ENCODE peak calls at places on chromosomes 16 and 17, in ten cellular contexts. S is ovary, W is gastrocnemius medialis, A is heart left ventricle, L is GM12878, D is spleen, M is stomach, Q is IMR-90, G is prostate gland, R is adrenal gland. C is an unnamed sample. For H3K36me3, the result is how much of the 10 kb centered on the place peaks cover.

GRCh38 chr16:47141773-47142468 is 1.8 kb downstream of the NETO2 start:
- DNase-seq in S (peak), W (peak), A (peak), L (peak), D (peak), M (peak), Q (peak), G (peak), R (peak), C (peak)

GRCh38 chr17:7803981-7804380 is 30.0 kb upstream of the KDM6B start:
- DNase-seq in S (no peak), W (no peak), A (no peak), L (no peak), D (peak), M (peak), Q (no peak), G (peak), R (no peak), C (no peak)

GRCh38 chr16:80733366-80733901 is 71.0 kb downstream of the CDYL2 start:
- DNase-seq in S (no peak), W (no peak), A (no peak), L (no peak), D (no peak), M (no peak), Q (no peak), G (peak), R (no peak), C (no peak)

GRCh38 chr16:51576498-51576897 is 425.4 kb upstream of the SALL1 start:
- DNase-seq in S (no peak), W (no peak), A (no peak), L (no peak), D (no peak), M (no peak), Q (no peak), G (no peak), R (no peak), C (no peak)

GRCh38 chr17:19768046-19768782 is 20.1 kb upstream of the ALDH3A1 start:
- DNase-seq in S (no peak), W (no peak), A (no peak), L (no peak), D (no peak), M (no peak), Q (no peak), G (no peak), R (no peak), C (no peak)

GRCh38 chr16:28597692-28598261 is 927 bp upstream of the SULT1A2 start:
- DNase-seq in S (no peak), W (no peak), A (no peak), L (no peak), D (peak), M (no peak), Q (no peak), G (no peak), R (no peak), C (no peak)

GRCh38 chr16:11585460-11586374 is 1.0 kb downstream of the LITAF start:
- DNase-seq in S (peak), W (peak), A (peak), L (no peak), D (peak), M (peak), Q (peak), G (no peak), R (no peak), C (no peak)

GRCh38 chr17:76527430-76528111 is 9.9 kb downstream of the CYGB start:
- DNase-seq in S (peak), W (peak), A (peak), L (no peak), D (peak), M (peak), Q (peak), G (no peak), R (peak), C (peak)

GRCh38 chr17:10724546-10725195 is 5.2 kb downstream of the TMEM220 start:
- DNase-seq in S (no peak), W (no peak), A (no peak), L (no peak), D (no peak), M (no peak), Q (no peak), G (no peak), R (no peak), C (no peak)

GRCh38 chr16:53305743-53306142 is 128.5 kb upstream of the RBL2 start:
- DNase-seq in S (no peak), W (no peak), A (no peak), L (no peak), D (no peak), M (no peak), Q (no peak), G (no peak), R (no peak), C (no peak)

GRCh38 chr16:56260378-56260987 is 69.2 kb downstream of the GNAO1 start:
- DNase-seq in S (no peak), W (no peak), A (no peak), L (no peak), D (no peak), M (no peak), Q (no peak), G (no peak), R (no peak), C (peak)

GRCh38 chr17:17837380-17837821 is 615 bp upstream of the SREBF1 start:
- DNase-seq in S (peak), W (peak), A (peak), L (no peak), D (no peak), M (no peak), Q (peak), G (no peak), R (peak), C (peak)

GRCh38 chr17:37043201-37043600 is 94.4 kb downstream of the AATF start:
- DNase-seq in S (no peak), W (no peak), A (no peak), L (no peak), D (no peak), M (no peak), Q (peak), G (no peak), R (no peak), C (no peak)

GRCh38 chr17:41589301-41589700 is 2.6 kb upstream of the KRT14 start:
- DNase-seq in S (no peak), W (no peak), A (no peak), L (no peak), D (no peak), M (no peak), Q (no peak), G (no peak), R (no peak), C (peak)

GRCh38 chr16:83949724-83950001 is 3.4 kb upstream of the OSGIN1 start:
- DNase-seq in S (no peak), W (no peak), A (no peak), L (no peak), D (no peak), M (no peak), Q (no peak), G (no peak), R (no peak), C (no peak)

GRCh38 chr16:63135069-63135468 is 1098.8 kb upstream of the CDH8 start:
- DNase-seq in S (no peak), W (no peak), A (no peak), L (no peak), D (no peak), M (no peak), Q (no peak), G (no peak), R (no peak), C (no peak)

GRCh38 chr16:49276646-49277385 is 4.8 kb downstream of the CBLN1 start:
- DNase-seq in S (no peak), W (no peak), A (no peak), L (no peak), D (no peak), M (no peak), Q (no peak), G (no peak), R (no peak), C (no peak)

GRCh38 chr17:29078183-29079045 is 35.5 kb downstream of the PIPOX start:
- DNase-seq in S (no peak), W (peak), A (peak), L (no peak), D (no peak), M (no peak), Q (peak), G (no peak), R (peak), C (no peak)

GRCh38 chr17:71632328-71632727 is 488.5 kb upstream of the SOX9 start:
- DNase-seq in S (no peak), W (no peak), A (no peak), L (no peak), D (no peak), M (no peak), Q (peak), G (no peak), R (no peak), C (no peak)

GRCh38 chr17:27218041-27218440 is 75.9 kb upstream of the WSB1 start:
- DNase-seq in S (no peak), W (no peak), A (no peak), L (no peak), D (no peak), M (no peak), Q (no peak), G (no peak), R (no peak), C (no peak)

GRCh38 chr17:9725575-9725974 is 65.8 kb downstream of the DHRS7C start:
- DNase-seq in S (no peak), W (no peak), A (no peak), L (no peak), D (no peak), M (no peak), Q (no peak), G (peak), R (no peak), C (no peak)

GRCh38 chr17:76681222-76682137 is 29.3 kb downstream of the MXRA7 start:
- DNase-seq in S (peak), W (peak), A (peak), L (no peak), D (peak), M (peak), Q (peak), G (peak), R (peak), C (peak)

GRCh38 chr16:51524555-51525373 is 373.7 kb upstream of the SALL1 start:
- DNase-seq in S (no peak), W (no peak), A (no peak), L (no peak), D (no peak), M (no peak), Q (peak), G (no peak), R (peak), C (no peak)

GRCh38 chr16:77807-78443 is at the start of gene MPG:
- DNase-seq in S (peak), W (peak), A (peak), L (no peak), D (peak), M (peak), Q (peak), G (peak), R (peak), C (peak)

GRCh38 chr16:53433509-53433908 is 762 bp upstream of the RBL2 start:
- DNase-seq in S (no peak), W (no peak), A (no peak), L (no peak), D (no peak), M (no peak), Q (no peak), G (peak), R (no peak), C (no peak)

GRCh38 chr17:74444406-74444805 is 12.5 kb downstream of the GPRC5C start:
- DNase-seq in S (peak), W (peak), A (peak), L (no peak), D (no peak), M (peak), Q (no peak), G (no peak), R (peak), C (peak)

GRCh38 chr17:3848229-3848628 is 2.2 kb upstream of the NCBP3 start:
- DNase-seq in S (no peak), W (no peak), A (no peak), L (no peak), D (peak), M (no peak), Q (no peak), G (no peak), R (no peak), C (no peak)

GRCh38 chr16:4350787-4351659 is at the start of gene PAM16:
- DNase-seq in S (peak), W (peak), A (peak), L (peak), D (peak), M (peak), Q (peak), G (peak), R (peak), C (peak)
- TF ChIP-seq CTCF in S (no peak), W (peak), A (no peak), L (no peak), D (no peak), M (no peak), Q (no peak), G (no peak), R (peak), C (no peak)

DNA sequence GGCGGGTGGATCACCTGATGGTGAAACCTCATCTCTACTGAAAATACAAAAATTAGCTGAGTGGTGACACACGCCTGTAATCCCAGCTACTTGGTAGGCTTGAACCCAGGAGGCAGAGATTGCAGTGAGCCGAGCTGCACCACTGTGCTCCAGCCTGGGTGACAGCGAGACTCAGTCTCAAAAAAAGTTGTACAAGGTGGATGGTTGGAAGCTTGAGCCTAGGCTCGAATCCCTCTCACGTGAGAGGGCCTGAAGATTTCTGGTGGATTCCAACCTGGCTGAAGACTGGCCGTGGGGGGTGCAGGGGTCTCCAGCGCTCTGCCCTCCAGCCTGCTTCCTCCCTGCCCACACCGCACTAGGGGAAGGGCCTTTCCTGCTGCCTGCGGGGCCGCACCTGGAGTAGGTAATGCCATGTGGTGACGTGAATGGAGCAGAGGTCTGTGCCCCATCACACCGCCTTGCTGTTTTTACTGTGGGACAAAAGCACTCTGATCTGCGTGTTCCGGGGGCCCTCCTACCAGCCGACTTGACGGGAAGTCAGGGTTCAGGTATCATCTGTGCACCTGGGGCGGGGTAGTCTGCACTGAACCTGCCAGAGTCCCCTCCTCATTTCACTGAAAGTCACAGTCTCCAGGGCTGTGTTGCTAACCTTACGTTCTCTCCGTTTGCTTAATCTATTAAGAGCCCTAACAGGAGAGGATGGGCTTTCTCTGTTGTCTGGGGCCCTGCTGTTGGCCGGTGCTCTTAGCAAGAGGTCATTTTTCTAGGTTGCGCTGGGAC is 4.2 kb downstream of the RPL13 start:
- DNase-seq in S (no peak), W (no peak), A (no peak), L (no peak), D (no peak), M (no peak), Q (no peak), G (no peak), R (no peak), C (no peak)
- TF ChIP-seq POLR2A in S (no peak), W (no peak), A (no peak), L (peak), D (no peak), M (no peak), Q (no peak), G (no peak), R (no peak), C (no peak)

GRCh38 chr17:63701477-63702222 is 1.7 kb upstream of the LIMD2 start:
- DNase-seq in S (no peak), W (no peak), A (no peak), L (no peak), D (peak), M (peak), Q (no peak), G (no peak), R (no peak), C (no peak)

GRCh38 chr17:63700528-63701441 is 860 bp upstream of the LIMD2 start:
- DNase-seq in S (peak), W (no peak), A (peak), L (no peak), D (peak), M (peak), Q (peak), G (no peak), R (peak), C (peak)

GRCh38 chr17:63702616-63703015 is 2.7 kb upstream of the LIMD2 start:
- DNase-seq in S (no peak), W (no peak), A (no peak), L (no peak), D (no peak), M (no peak), Q (no peak), G (no peak), R (no peak), C (no peak)

GRCh38 chr17:63703029-63703428 is 3.1 kb upstream of the LIMD2 start:
- DNase-seq in S (no peak), W (no peak), A (no peak), L (no peak), D (no peak), M (no peak), Q (no peak), G (no peak), R (no peak), C (no peak)

GRCh38 chr17:63702223-63702577 is 2.3 kb upstream of the LIMD2 start:
- DNase-seq in S (no peak), W (no peak), A (no peak), L (no peak), D (peak), M (peak), Q (no peak), G (no peak), R (no peak), C (no peak)
- H3K36me3 ChIP-seq in S (under half), W (under half), A (under half), L (under half), D (half or more), M (under half), Q (under half), G (under half), R (under half), C (under half)

GRCh38 chr16:8798174-8798527 is 512 bp downstream of the PMM2 start:
- DNase-seq in S (no peak), W (no peak), A (no peak), L (no peak), D (no peak), M (no peak), Q (peak), G (no peak), R (no peak), C (no peak)

GRCh38 chr16:8796469-8797363 is 723 bp downstream of the TMEM186 start:
- DNase-seq in S (no peak), W (no peak), A (no peak), L (no peak), D (no peak), M (no peak), Q (no peak), G (no peak), R (no peak), C (no peak)

GRCh38 chr16:8795818-8796217 is 1.6 kb downstream of the TMEM186 start:
- DNase-seq in S (no peak), W (no peak), A (no peak), L (no peak), D (no peak), M (no peak), Q (no peak), G (no peak), R (no peak), C (no peak)

GRCh38 chr16:8798535-8799157 is 1.0 kb downstream of the PMM2 start:
- DNase-seq in S (no peak), W (no peak), A (no peak), L (no peak), D (no peak), M (no peak), Q (no peak), G (no peak), R (no peak), C (no peak)

DNA sequence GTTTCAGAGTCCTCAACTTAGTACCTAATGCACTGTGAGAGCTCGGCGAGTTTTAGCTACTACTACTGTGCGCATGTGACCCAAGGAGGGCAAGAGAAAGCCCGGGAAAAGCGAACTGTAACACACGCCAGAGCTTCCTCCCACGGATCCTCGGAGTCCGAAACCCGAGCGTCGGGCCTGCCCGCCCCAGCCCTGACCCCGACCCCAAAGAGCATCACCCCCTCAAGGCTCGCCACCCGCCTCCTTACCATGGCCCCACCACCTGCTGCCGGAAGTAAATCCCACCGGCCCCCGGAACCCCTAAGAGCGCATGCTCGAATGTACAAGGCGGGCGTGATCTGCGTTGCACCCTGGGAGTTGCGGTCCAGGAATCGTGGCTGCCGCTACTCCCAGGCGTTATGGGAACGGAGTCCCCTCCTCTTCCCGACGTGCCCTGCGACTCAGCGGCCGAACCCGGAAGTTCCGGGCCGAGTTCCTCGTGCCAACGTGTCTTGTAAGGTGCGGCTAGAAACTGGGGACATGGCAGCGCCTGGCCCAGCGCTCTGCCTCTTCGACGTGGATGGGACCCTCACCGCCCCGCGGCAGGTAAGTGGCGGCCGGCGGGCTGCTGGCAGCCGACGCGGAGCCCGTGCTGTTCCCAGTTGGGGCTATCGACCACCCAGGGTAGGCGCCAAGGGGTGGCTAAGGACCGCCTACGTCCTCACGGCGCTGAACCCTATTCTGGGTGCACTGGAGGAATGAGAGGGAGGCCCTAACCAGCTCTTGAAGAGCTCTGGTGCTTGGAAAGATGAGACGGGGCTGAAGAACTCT is at the start of the genes PMM2 and TMEM186:
- DNase-seq in S (peak), W (peak), A (peak), L (peak), D (peak), M (peak), Q (peak), G (peak), R (peak), C (peak)
- TF ChIP-seq CTCF in S (no peak), W (no peak), A (no peak), L (no peak), D (no peak), M (no peak), Q (no peak), G (peak), R (no peak), C (no peak)

C was measured in sigmoid colon.